ENCODE peak calls at places on chromosomes 11 and 22, in four cellular contexts. J is HepG2, G is GM12878, W is K562. H is an unnamed sample.

GRCh38 chr11:60762851-60763691 is 6.4 kb downstream of the MS4A15 start:
- DNase-seq in J (peak), G (peak), W (peak), H (no peak)

GRCh38 chr11:44340656-44341055 is 30.7 kb upstream of the ALX4 start:
- DNase-seq in J (no peak), G (no peak), W (no peak), H (no peak)

GRCh38 chr11:62536301-62536957 is 10.2 kb downstream of the AHNAK start:
- DNase-seq in J (no peak), G (no peak), W (no peak), H (no peak)

GRCh38 chr11:7648264-7648663 is 25.0 kb downstream of the CYB5R2 start:
- DNase-seq in J (no peak), G (no peak), W (no peak), H (no peak)

GRCh38 chr11:825366-826231 is 2.1 kb upstream of the CRACR2B start:
- DNase-seq in J (no peak), G (no peak), W (no peak), H (no peak)

GRCh38 chr11:47587039-47587675 is 679 bp downstream of the FAM180B start:
- DNase-seq in J (peak), G (no peak), W (no peak), H (no peak)

GRCh38 chr22:47006869-47007268 is 244.4 kb downstream of the TBC1D22A start:
- DNase-seq in J (no peak), G (no peak), W (no peak), H (no peak)

GRCh38 chr22:25403752-25404471 is 160.6 kb upstream of the GRK3 start:
- DNase-seq in J (peak), G (no peak), W (peak), H (no peak)

GRCh38 chr22:37428649-37429586 is 1.6 kb upstream of the ELFN2 start:
- DNase-seq in J (peak), G (no peak), W (peak), H (peak)

GRCh38 chr11:92911478-92911877 is 58.0 kb upstream of the MTNR1B start:
- DNase-seq in J (no peak), G (no peak), W (no peak), H (no peak)

GRCh38 chr22:30457964-30458363 is 13.9 kb downstream of the SEC14L3 start:
- DNase-seq in J (no peak), G (no peak), W (no peak), H (no peak)

GRCh38 chr11:10328314-10329090 is 23.6 kb downstream of the ADM start:
- DNase-seq in J (no peak), G (no peak), W (no peak), H (no peak)

GRCh38 chr11:44113018-44113417 is 17.5 kb downstream of the EXT2 start:
- DNase-seq in J (no peak), G (no peak), W (no peak), H (no peak)

GRCh38 chr11:62427630-62428233 is 8.9 kb downstream of the SCGB1A1 start:
- DNase-seq in J (no peak), G (peak), W (no peak), H (no peak)

GRCh38 chr11:128061321-128061871 is 526.0 kb downstream of the ETS1 start:
- DNase-seq in J (no peak), G (no peak), W (no peak), H (no peak)

GRCh38 chr11:123061403-123062157 is at the start of gene HSPA8:
- DNase-seq in J (peak), G (no peak), W (peak), H (no peak)

GRCh38 chr22:39097098-39098020 is at the start of gene APOBEC3H:
- DNase-seq in J (no peak), G (no peak), W (peak), H (no peak)

GRCh38 chr22:41917906-41918791 is 3.3 kb upstream of the SHISA8 start:
- DNase-seq in J (no peak), G (no peak), W (no peak), H (no peak)

GRCh38 chr11:95520361-95520760 is 269.2 kb downstream of the FAM76B start:
- DNase-seq in J (no peak), G (no peak), W (no peak), H (no peak)

GRCh38 chr11:117313828-117314768 is 2.0 kb downstream of the BACE1 start:
- DNase-seq in J (no peak), G (no peak), W (no peak), H (no peak)
- TF ChIP-seq HDAC6 in J (no peak), G (no peak), W (no peak), H (no peak)

GRCh38 chr11:26976389-26976788 is 17.5 kb upstream of the FIBIN start:
- DNase-seq in J (no peak), G (no peak), W (no peak), H (no peak)

GRCh38 chr11:26971961-26972360 is 22.0 kb upstream of the FIBIN start:
- DNase-seq in J (no peak), G (no peak), W (no peak), H (no peak)

GRCh38 chr11:26974068-26974790 is 19.7 kb upstream of the FIBIN start:
- DNase-seq in J (no peak), G (no peak), W (no peak), H (no peak)
- TF ChIP-seq HDAC6 in J (no peak), G (no peak), W (no peak), H (no peak)

GRCh38 chr11:106827687-106828086 is 190.6 kb downstream of the GUCY1A2 start:
- DNase-seq in J (no peak), G (no peak), W (no peak), H (no peak)
- TF ChIP-seq HDAC6 in J (no peak), G (no peak), W (no peak), H (no peak)

DNA sequence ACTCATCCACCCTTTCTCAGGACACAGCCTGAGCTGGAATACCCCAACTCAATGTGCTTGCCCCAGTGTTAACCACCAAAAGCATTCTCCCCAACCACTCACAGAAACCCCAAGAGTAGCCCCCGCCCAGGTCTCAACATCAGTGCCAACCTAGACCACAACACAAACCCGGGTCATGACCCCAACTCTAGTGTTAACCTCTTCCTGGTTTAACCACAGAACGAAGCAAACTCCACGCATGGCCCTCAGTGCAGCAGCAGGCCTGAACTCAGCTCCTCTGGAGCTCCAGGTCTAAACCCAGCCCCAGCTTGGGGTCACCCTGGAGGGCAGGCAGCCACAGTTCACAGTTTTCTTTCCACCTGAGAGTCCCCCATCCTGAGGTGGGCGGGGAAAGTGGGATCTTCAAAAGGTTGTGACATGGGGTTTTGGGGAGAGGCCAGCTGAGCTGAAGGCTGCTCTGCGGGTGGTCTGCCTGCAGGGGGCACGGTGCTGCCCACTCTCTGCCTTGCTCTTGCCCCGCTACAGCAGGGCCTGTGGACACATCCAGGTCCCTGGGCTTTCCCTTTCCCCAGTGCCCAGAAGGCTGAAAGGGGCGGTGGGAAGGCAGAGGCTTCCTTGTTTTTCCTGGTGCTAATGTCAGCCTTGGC is 37.9 kb downstream of the NECTIN1 start:
- DNase-seq in J (no peak), G (no peak), W (peak), H (no peak)
- TF ChIP-seq HDAC6 in J (no peak), G (no peak), W (no peak), H (no peak)

DNA sequence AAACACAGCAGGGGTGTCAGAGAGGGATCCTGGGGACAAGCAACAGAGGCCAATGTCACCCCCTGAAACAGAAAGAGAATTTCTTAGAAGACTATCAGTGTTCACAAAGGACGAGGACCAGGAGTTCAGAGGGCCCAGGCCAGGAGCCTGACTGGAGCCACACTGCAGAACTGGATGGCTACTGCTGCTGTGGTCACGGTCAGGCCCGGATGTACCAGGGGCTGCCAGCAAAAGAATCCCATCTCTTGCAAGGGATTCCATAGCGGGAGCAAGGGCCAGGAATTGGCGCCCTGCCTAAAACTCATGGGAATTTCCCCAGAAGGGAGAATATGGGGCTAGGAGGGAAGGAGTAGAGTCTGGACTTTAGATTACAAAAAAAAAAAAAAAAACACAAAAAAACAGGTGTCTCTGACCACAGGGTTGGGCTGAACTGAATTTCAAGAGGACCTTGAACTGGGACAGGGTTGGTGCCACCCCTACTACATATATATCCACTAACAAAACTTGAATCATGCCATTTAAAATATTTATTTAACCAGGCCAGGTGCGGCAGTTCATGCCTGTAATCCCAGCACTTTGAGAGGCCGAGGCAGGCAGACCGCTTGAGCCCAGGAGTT is 15.7 kb upstream of the KCTD14 start:
- DNase-seq in J (peak), G (no peak), W (no peak), H (no peak)
- TF ChIP-seq HDAC6 in J (no peak), G (no peak), W (no peak), H (no peak)

GRCh38 chr22:23381661-23382427 is 198.2 kb downstream of the IGLL1 start:
- DNase-seq in J (no peak), G (no peak), W (no peak), H (no peak)

GRCh38 chr22:23382796-23383195 is 197.3 kb downstream of the IGLL1 start:
- DNase-seq in J (no peak), G (no peak), W (no peak), H (no peak)

GRCh38 chr22:23380911-23381310 is 199.2 kb downstream of the IGLL1 start:
- DNase-seq in J (no peak), G (no peak), W (no peak), H (no peak)

GRCh38 chr22:23377767-23378166 is 197.5 kb downstream of the BCR start:
- DNase-seq in J (no peak), G (no peak), W (no peak), H (no peak)

DNA sequence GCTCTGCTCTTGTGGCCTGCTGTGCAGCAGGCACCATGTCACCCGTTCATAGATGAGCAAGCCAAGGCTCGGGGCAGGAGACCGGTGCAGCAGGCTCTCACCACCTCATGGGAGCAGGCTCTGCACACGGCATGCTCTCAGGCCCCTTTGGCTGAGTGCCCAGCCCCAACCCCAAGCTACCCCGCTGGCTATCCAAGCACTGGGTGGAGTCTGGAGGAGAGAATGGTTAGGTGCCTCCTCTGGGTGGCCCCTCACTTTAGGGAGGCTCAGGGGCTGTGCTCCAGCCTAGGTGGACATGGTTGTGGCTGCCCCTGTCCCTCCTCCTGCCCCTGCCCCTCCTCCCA is 199.9 kb downstream of the IGLL1 start:
- DNase-seq in J (no peak), G (no peak), W (no peak), H (no peak)
- TF ChIP-seq HDAC6 in J (no peak), G (no peak), W (no peak), H (no peak)

GRCh38 chr11:134559617-134559992 is 147.6 kb upstream of the B3GAT1 start:
- DNase-seq in J (no peak), G (no peak), W (no peak), H (no peak)

GRCh38 chr11:134557571-134558257 is 145.7 kb upstream of the B3GAT1 start:
- DNase-seq in J (no peak), G (no peak), W (no peak), H (no peak)

GRCh38 chr11:134558258-134558835 is 146.3 kb upstream of the B3GAT1 start:
- DNase-seq in J (no peak), G (no peak), W (no peak), H (no peak)

GRCh38 chr11:134560066-134560465 is 148.0 kb upstream of the B3GAT1 start:
- DNase-seq in J (no peak), G (no peak), W (no peak), H (no peak)

DNA sequence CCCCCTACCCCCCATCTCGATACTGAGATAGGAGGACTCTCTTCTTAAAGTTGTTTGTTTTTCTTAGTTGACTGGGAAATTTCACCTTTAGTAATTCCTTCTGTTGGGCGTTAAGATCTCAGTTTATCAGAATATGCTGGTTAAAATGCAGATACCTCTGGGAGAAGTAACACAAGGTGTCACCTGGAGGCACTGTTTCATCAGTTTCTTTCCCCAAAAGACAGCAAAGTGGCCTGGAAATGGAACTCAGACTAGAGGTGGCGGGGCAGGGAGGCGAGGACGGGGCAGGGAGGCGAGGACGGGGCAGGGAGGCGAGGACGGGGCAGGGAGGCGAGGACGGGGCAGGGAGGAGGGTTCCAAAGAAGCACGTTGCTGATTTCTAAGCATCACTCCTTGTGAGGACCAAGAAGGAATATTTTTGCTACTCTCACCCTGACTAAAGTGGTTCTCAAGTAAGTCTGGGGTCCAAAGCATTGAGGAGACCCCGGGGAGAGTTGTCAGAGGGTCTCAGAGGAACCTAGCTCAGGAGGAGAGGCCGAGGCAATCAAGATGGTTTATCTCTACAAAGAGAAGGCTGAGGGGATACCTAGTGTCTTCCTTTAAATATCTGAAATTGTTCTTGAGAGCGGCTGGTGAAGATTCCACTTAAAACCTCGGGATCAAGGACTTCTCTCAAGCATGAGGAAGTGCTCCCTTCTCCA is 147.0 kb upstream of the B3GAT1 start:
- DNase-seq in J (no peak), G (no peak), W (no peak), H (no peak)
- TF ChIP-seq HDAC6 in J (no peak), G (no peak), W (no peak), H (no peak)

GRCh38 chr11:19232910-19233503 is 7.7 kb downstream of the E2F8 start:
- DNase-seq in J (no peak), G (no peak), W (no peak), H (no peak)
- TF ChIP-seq HDAC6 in J (no peak), G (no peak), W (no peak), H (no peak)